ENCODE peak calls at places on chromosomes 12 and 14, in five cellular contexts. One of them, this sample, is unnamed.

GRCh38 chr12:10739157-10740118 is 16.3 kb upstream of the YBX3 start:
- DNase-seq in amniotic stem cell: no peak
- DNase-seq in HEK293T: no peak
- DNase-seq in stimulated activated CD8-positive, alpha-beta memory T cell treated with anti-CD3 and anti-CD28 coated beads, Interleukin-4, amount 100 ng/mL, for 1 hour: no peak
- DNase-seq in A549: no peak
- DNase-seq in this sample: no peak

GRCh38 chr12:12803186-12803585 is 10.0 kb upstream of the DDX47 start:
- DNase-seq in amniotic stem cell: peak; percentile 56
- DNase-seq in HEK293T: peak; percentile 41
- DNase-seq in stimulated activated CD8-positive, alpha-beta memory T cell treated with anti-CD3 and anti-CD28 coated beads, Interleukin-4, amount 100 ng/mL, for 1 hour: no peak
- DNase-seq in A549: peak; percentile 98
- DNase-seq in this sample: peak; percentile 95

GRCh38 chr12:50087995-50088394 is 2.9 kb downstream of the SMARCD1 start:
- DNase-seq in amniotic stem cell: no peak
- DNase-seq in HEK293T: no peak
- DNase-seq in stimulated activated CD8-positive, alpha-beta memory T cell treated with anti-CD3 and anti-CD28 coated beads, Interleukin-4, amount 100 ng/mL, for 1 hour: no peak
- DNase-seq in A549: no peak
- DNase-seq in this sample: no peak

GRCh38 chr14:75242546-75243273 is 35.9 kb upstream of the FOS start:
- DNase-seq in amniotic stem cell: no peak
- DNase-seq in HEK293T: no peak
- DNase-seq in stimulated activated CD8-positive, alpha-beta memory T cell treated with anti-CD3 and anti-CD28 coated beads, Interleukin-4, amount 100 ng/mL, for 1 hour: no peak
- DNase-seq in A549: no peak
- DNase-seq in this sample: no peak

GRCh38 chr12:6765634-6766581 is at the start of gene PTMS:
- DNase-seq in amniotic stem cell: peak; percentile 75
- DNase-seq in HEK293T: peak; percentile 58
- DNase-seq in stimulated activated CD8-positive, alpha-beta memory T cell treated with anti-CD3 and anti-CD28 coated beads, Interleukin-4, amount 100 ng/mL, for 1 hour: no peak
- DNase-seq in A549: peak; percentile 99
- DNase-seq in this sample: no peak

GRCh38 chr12:6752181-6752930 is 585 bp downstream of the MLF2 start:
- DNase-seq in amniotic stem cell: peak; percentile 46
- DNase-seq in HEK293T: peak; percentile 55
- DNase-seq in stimulated activated CD8-positive, alpha-beta memory T cell treated with anti-CD3 and anti-CD28 coated beads, Interleukin-4, amount 100 ng/mL, for 1 hour: no peak
- DNase-seq in A549: peak; percentile 69
- DNase-seq in this sample: no peak

GRCh38 chr14:105271224-105271890 is 23.0 kb downstream of the BTBD6 start:
- DNase-seq in amniotic stem cell: no peak
- DNase-seq in HEK293T: no peak
- DNase-seq in stimulated activated CD8-positive, alpha-beta memory T cell treated with anti-CD3 and anti-CD28 coated beads, Interleukin-4, amount 100 ng/mL, for 1 hour: no peak
- DNase-seq in A549: no peak
- DNase-seq in this sample: no peak

GRCh38 chr14:71439247-71439646 is 493.0 kb upstream of the RGS6 start:
- DNase-seq in amniotic stem cell: no peak
- DNase-seq in HEK293T: no peak
- DNase-seq in stimulated activated CD8-positive, alpha-beta memory T cell treated with anti-CD3 and anti-CD28 coated beads, Interleukin-4, amount 100 ng/mL, for 1 hour: no peak
- DNase-seq in A549: no peak
- DNase-seq in this sample: no peak

GRCh38 chr14:33954016-33954598 is 3.2 kb upstream of the EGLN3 start:
- DNase-seq in amniotic stem cell: no peak
- DNase-seq in HEK293T: no peak
- DNase-seq in stimulated activated CD8-positive, alpha-beta memory T cell treated with anti-CD3 and anti-CD28 coated beads, Interleukin-4, amount 100 ng/mL, for 1 hour: no peak
- DNase-seq in A549: no peak
- DNase-seq in this sample: no peak

GRCh38 chr14:80549141-80549540 is 337.8 kb upstream of the DIO2 start:
- DNase-seq in amniotic stem cell: no peak
- DNase-seq in HEK293T: no peak
- DNase-seq in stimulated activated CD8-positive, alpha-beta memory T cell treated with anti-CD3 and anti-CD28 coated beads, Interleukin-4, amount 100 ng/mL, for 1 hour: no peak
- DNase-seq in A549: no peak
- DNase-seq in this sample: no peak

GRCh38 chr12:12088761-12089160 is 18.0 kb downstream of the BCL2L14 start:
- DNase-seq in amniotic stem cell: no peak
- DNase-seq in HEK293T: no peak
- DNase-seq in stimulated activated CD8-positive, alpha-beta memory T cell treated with anti-CD3 and anti-CD28 coated beads, Interleukin-4, amount 100 ng/mL, for 1 hour: no peak
- DNase-seq in A549: no peak
- DNase-seq in this sample: no peak

GRCh38 chr12:89862511-89863331 is 154.1 kb upstream of the ATP2B1 start:
- DNase-seq in amniotic stem cell: no peak
- DNase-seq in HEK293T: no peak
- DNase-seq in stimulated activated CD8-positive, alpha-beta memory T cell treated with anti-CD3 and anti-CD28 coated beads, Interleukin-4, amount 100 ng/mL, for 1 hour: no peak
- DNase-seq in A549: no peak
- DNase-seq in this sample: no peak

GRCh38 chr12:24133385-24133784 is 183.9 kb upstream of the SOX5 start:
- DNase-seq in amniotic stem cell: no peak
- DNase-seq in HEK293T: no peak
- DNase-seq in stimulated activated CD8-positive, alpha-beta memory T cell treated with anti-CD3 and anti-CD28 coated beads, Interleukin-4, amount 100 ng/mL, for 1 hour: no peak
- DNase-seq in A549: no peak
- DNase-seq in this sample: no peak